ENCODE peak calls at places on chromosome 13, in six cellular contexts. J is Peyer's patch, G is colonic mucosa, K is pancreas, M is kidney epithelial cell, Q is tibial nerve. O is an unnamed sample.

GRCh38 chr13:82370306-82370705 is 1512.0 kb downstream of the SLITRK1 start:
- DNase-seq in K (no peak), M (peak; percentile 31), G (no peak), Q (no peak), J (no peak), O (no peak)

GRCh38 chr13:75180805-75181455 is 301.0 kb downstream of the TBC1D4 start:
- DNase-seq in J (no peak), K (no peak), M (no peak), Q (no peak), G (no peak), O (no peak)

GRCh38 chr13:99356216-99357089 is 49.3 kb upstream of the GPR183 start:
- DNase-seq in G (no peak), Q (no peak), K (no peak), M (peak; percentile 59), J (peak; percentile 87), O (no peak)

GRCh38 chr13:73335226-73335625 is 276.4 kb downstream of the KLF5 start:
- DNase-seq in M (peak; percentile 73), G (no peak), J (no peak), Q (no peak), K (no peak), O (no peak)

GRCh38 chr13:111373486-111373885 is 53.0 kb downstream of the TEX29 start:
- DNase-seq in K (no peak), G (no peak), J (no peak), M (no peak), Q (no peak), O (no peak)

GRCh38 chr13:30569901-30570576 is 47.7 kb upstream of the USPL1 start:
- DNase-seq in Q (no peak), K (no peak), J (no peak), M (peak; percentile 90), G (peak; percentile 24), O (no peak)

GRCh38 chr13:112744306-112745021 is 54.6 kb downstream of the ATP11A start:
- DNase-seq in M (no peak), K (no peak), J (no peak), G (no peak), Q (no peak), O (no peak)

GRCh38 chr13:98839826-98840769 is 87.6 kb upstream of the SLC15A1 start:
- DNase-seq in Q (peak; percentile 33), K (peak; percentile 39), J (peak; percentile 78), G (peak; percentile 49), M (no peak), O (no peak)

GRCh38 chr13:26946675-26947342 is 186.2 kb upstream of the GPR12 start:
- DNase-seq in M (no peak), G (no peak), J (no peak), K (no peak), Q (no peak), O (no peak)

GRCh38 chr13:67341406-67341805 is 111.3 kb upstream of the PCDH9 start:
- DNase-seq in G (no peak), K (no peak), J (no peak), Q (no peak), M (no peak), O (no peak)

GRCh38 chr13:111937763-111938375 is 129.1 kb upstream of the SOX1 start:
- DNase-seq in J (no peak), K (no peak), M (no peak), Q (no peak), G (no peak), O (no peak)

GRCh38 chr13:36918246-36919060 is 1.6 kb downstream of the SMAD9 start:
- DNase-seq in G (no peak), J (no peak), M (peak; percentile 44), Q (no peak), K (no peak), O (no peak)

GRCh38 chr13:50208826-50209335 is 193.6 kb downstream of the KCNRG start:
- DNase-seq in G (peak; percentile 24), K (no peak), M (peak; percentile 54), Q (no peak), J (peak; percentile 53), O (no peak)

GRCh38 chr13:24147570-24147963 is 13.0 kb upstream of the SPATA13 start:
- DNase-seq in J (peak; percentile 67), G (peak; percentile 40), K (no peak), M (no peak), Q (no peak), O (no peak)

GRCh38 chr13:103436057-103436654 is 369.9 kb upstream of the SLC10A2 start:
- DNase-seq in J (no peak), K (no peak), M (no peak), G (no peak), Q (no peak), O (no peak)

GRCh38 chr13:48116808-48117207 is 21.9 kb upstream of the MED4 start:
- DNase-seq in K (no peak), M (no peak), Q (no peak), J (no peak), G (no peak), O (no peak)

GRCh38 chr13:95494082-95494681 is 58.3 kb upstream of the CLDN10 start:
- DNase-seq in K (no peak), M (no peak), G (peak; percentile 40), Q (no peak), J (no peak), O (no peak)

GRCh38 chr13:28597641-28598040 is 61.3 kb upstream of the POMP start:
- DNase-seq in Q (no peak), K (no peak), M (no peak), G (no peak), J (no peak), O (no peak)

GRCh38 chr13:113658836-113659235 is 838 bp upstream of the ATP4B start:
- DNase-seq in K (no peak), J (peak; percentile 37), G (no peak), Q (peak; percentile 2), M (no peak), O (peak; percentile 46)

GRCh38 chr13:21234537-21234936 is 58.1 kb downstream of the MRPL57 start:
- DNase-seq in J (no peak), K (no peak), M (peak; percentile 14), Q (no peak), G (no peak), O (no peak)

GRCh38 chr13:50081106-50081898 is 66.1 kb downstream of the KCNRG start:
- DNase-seq in Q (no peak), M (no peak), J (peak; percentile 82), K (peak; percentile 26), G (peak; percentile 71), O (peak; percentile 79)

GRCh38 chr13:49457221-49457620 is 13.1 kb downstream of the SETDB2 start:
- DNase-seq in K (no peak), G (no peak), M (no peak), J (no peak), Q (no peak), O (no peak)

GRCh38 chr13:111474136-111475002 is 153.9 kb downstream of the TEX29 start:
- DNase-seq in G (no peak), M (no peak), K (no peak), J (no peak), Q (no peak), O (peak; percentile 60)

GRCh38 chr13:48715977-48716376 is 62.2 kb downstream of the CYSLTR2 start:
- DNase-seq in M (no peak), K (no peak), Q (no peak), J (no peak), G (no peak), O (no peak)

GRCh38 chr13:82248713-82249112 is 1633.6 kb downstream of the SLITRK1 start:
- DNase-seq in M (no peak), K (no peak), Q (no peak), J (no peak), G (no peak), O (no peak)

DNA sequence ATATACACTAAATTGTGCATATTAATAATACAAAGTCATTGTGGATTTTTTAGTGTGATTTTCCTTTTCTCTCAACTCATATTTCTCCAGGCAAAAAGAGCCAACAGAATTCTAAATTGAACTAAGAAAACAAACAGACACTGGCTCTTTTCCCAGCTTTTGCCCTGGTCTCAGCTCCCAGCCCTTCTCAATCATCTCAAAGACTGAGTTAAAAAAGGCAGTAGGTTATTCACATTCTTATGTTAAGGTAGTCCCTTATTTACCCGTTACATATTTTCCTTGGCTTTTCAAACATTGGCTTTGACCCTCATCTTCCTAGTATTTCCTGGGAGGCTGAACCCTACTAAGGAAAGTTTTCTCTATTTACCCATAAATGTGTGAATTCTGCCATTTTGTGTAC is 753.6 kb downstream of the LIG4 start:
- DNase-seq in G (no peak), K (no peak), M (no peak), Q (no peak), J (no peak), O (no peak)
- H3K4me3 ChIP-seq in G (no peak overlapping the region), K (no peak overlapping the region), M (no peak overlapping the region), Q (no peak overlapping the region), J (no peak overlapping the region), O (no peak overlapping the region)

DNA sequence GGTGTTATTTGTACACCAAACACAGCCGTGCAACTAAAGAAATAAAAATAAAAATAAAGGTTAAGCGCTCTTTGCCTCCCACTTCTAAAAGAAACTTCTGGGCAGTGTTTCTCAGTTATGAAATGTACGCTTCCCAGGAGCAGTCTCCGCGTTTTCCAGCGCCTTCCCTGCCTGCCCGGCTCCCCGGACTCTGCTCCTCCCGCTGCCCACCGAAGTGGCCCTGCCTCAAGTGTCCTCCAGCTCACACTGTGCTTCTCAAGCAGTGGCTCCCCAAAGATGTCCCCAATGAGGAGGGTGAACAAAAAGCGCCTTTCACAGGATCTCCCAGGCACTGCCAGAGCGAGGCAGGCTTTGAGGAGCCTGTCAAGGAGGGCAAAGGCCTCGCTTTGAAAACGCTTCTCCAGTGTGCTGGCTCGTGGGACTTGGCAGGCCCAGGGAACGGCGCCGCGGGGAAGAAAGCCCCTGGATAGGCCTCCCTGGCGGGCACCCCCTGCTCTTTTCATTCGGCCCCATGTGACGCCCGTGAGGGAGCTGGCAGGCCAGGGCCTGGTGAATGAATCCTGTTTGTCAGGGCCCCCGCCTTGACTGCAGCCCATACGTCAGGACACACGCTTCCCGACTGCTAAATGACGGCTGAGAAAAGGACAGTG is 187.1 kb downstream of the FOXO1 start:
- DNase-seq in Q (no peak), J (no peak), M (no peak), G (no peak), K (no peak), O (no peak)
- H3K4me3 ChIP-seq in Q (no peak overlapping the region), J (no peak overlapping the region), M (no peak overlapping the region), G (no peak overlapping the region), K (no peak overlapping the region), O (no peak overlapping the region)

DNA sequence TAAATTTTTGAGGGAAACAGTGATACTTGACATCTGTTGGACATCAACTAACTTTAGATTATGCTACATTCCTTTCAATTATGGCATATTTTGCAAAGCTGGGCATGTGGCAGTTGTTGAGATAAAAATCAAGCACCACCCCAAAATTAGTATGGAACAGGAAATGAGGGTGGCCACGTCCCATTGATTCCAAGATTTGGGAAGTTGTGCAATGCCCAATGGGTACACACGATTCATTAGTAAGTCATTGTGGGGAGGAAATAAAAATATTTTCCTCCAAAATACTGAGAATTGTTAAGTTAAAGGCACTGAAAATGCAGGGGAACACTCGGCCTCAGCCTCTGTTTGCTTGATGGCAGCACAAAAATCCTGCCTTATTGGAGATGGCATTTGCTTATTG is 7.6 kb downstream of the ERICH6B start:
- DNase-seq in Q (no peak), M (no peak), K (no peak), J (no peak), G (no peak), O (no peak)
- H3K4me3 ChIP-seq in Q (no peak overlapping the region), M (no peak overlapping the region), K (no peak overlapping the region), J (no peak overlapping the region), G (no peak overlapping the region), O (no peak overlapping the region)

DNA sequence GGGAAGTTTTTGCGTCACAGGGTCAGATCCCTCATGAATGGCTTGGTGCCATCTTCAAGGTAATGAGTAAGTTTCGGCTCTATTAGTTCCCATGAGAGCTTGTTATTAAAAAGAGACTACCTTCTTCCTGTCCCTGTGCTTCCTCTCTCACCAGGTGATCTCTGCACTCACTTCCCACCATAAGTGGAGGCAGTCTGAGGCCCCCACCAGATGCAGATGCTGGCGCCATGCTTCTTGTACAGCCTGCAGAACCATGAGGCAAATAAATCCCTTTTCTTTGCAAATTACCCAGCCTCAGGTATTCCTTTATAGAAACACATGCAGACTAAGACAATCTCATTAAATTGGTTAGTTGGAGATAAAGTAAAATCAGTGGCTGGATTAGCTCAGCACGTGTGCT is 75.6 kb upstream of the RFC3 start:
- DNase-seq in M (no peak), Q (no peak), K (no peak), G (no peak), J (no peak), O (no peak)
- H3K4me3 ChIP-seq in M (no peak overlapping the region), Q (no peak overlapping the region), K (no peak overlapping the region), G (no peak overlapping the region), J (no peak overlapping the region), O (no peak overlapping the region)